ENCODE peak calls at places on chromosomes 11 and 22, in six cellular contexts. U is cardiac muscle cell; I is stimulated activated CD4-positive, alpha-beta T cell treated with anti-CD3 and anti-CD28 coated beads, Interleukin-2, amount 100 ng/mL, for 24 hours; Z is DMS153; Q is nephron progenitor cell; X is retinal pigment epithelial cell. F is an unnamed sample.

GRCh38 chr11:77187776-77188175 is 59.7 kb downstream of the MYO7A start:
- DNase-seq in Z (no peak), X (no peak), U (no peak), Q (no peak), I (no peak), F (no peak)

GRCh38 chr11:2794947-2795346 is 90.6 kb downstream of the CDKN1C start:
- DNase-seq in Q (peak; percentile 0), X (no peak), Z (no peak), U (no peak), I (no peak), F (no peak)

GRCh38 chr11:10326080-10326964 is 21.4 kb downstream of the ADM start:
- DNase-seq in Z (no peak), Q (no peak), I (no peak), X (no peak), U (no peak), F (no peak)

GRCh38 chr22:39456262-39457046 is at the start of gene MGAT3:
- DNase-seq in Q (no peak), Z (no peak), I (no peak), U (no peak), X (no peak), F (no peak)

GRCh38 chr11:2390871-2391662 is 9.5 kb upstream of the TSSC4 start:
- DNase-seq in X (no peak), U (no peak), Z (no peak), Q (no peak), I (no peak), F (no peak)

GRCh38 chr22:45226681-45227186 is 14.0 kb downstream of the KIAA0930 start:
- DNase-seq in Q (no peak), U (no peak), I (no peak), X (no peak), Z (peak; percentile 14), F (no peak)

GRCh38 chr11:75472081-75472732 is 39.2 kb upstream of the KLHL35 start:
- DNase-seq in I (no peak), X (no peak), U (no peak), Q (no peak), Z (no peak), F (no peak)

GRCh38 chr11:69667619-69668604 is 7.2 kb downstream of the LTO1 start:
- DNase-seq in I (no peak), U (no peak), Q (no peak), Z (no peak), X (peak; percentile 84), F (no peak)

GRCh38 chr11:119362741-119363080 is 16.2 kb upstream of the MFRP start:
- DNase-seq in Z (no peak), Q (no peak), X (no peak), U (no peak), I (no peak), F (no peak)

GRCh38 chr11:3056296-3057068 is 741 bp downstream of the CARS1 start:
- DNase-seq in I (peak; percentile 43), Z (no peak), X (no peak), U (no peak), Q (peak; percentile 36), F (no peak)

GRCh38 chr22:27554106-27554814 is 247.3 kb downstream of the MN1 start:
- DNase-seq in Z (peak; percentile 10), Q (no peak), I (no peak), X (peak; percentile 26), U (no peak), F (peak; percentile 40)

GRCh38 chr11:46373787-46374740 is 7.4 kb upstream of the MDK start:
- DNase-seq in Q (no peak), X (no peak), Z (no peak), I (no peak), U (no peak), F (no peak)

GRCh38 chr11:9757809-9758675 is 94.2 kb downstream of the SWAP70 start:
- DNase-seq in Z (peak; percentile 38), U (peak; percentile 85), I (peak; percentile 96), X (no peak), Q (peak; percentile 93), F (peak; percentile 96)

F was measured in HEK293T.